ENCODE peak calls at places on chromosomes 5 and 9, in six cellular contexts. Z is esophagus muscularis mucosa, S is heart left ventricle, J is A549, Y is tibial nerve, P is hepatocyte. F is an unnamed sample. For H3K9me3, the result is how much of the 10 kb centered on the place peaks cover.

GRCh38 chr5:145681686-145682085 is 153.5 kb downstream of the PRELID2 start:
- DNase-seq in Y (peak), P (peak), Z (no peak), S (peak), J (peak), F (no peak)

GRCh38 chr5:135269828-135270545 is 129.0 kb downstream of the MACROH2A1 start:
- DNase-seq in Y (no peak), Z (no peak), S (no peak), P (peak), J (no peak), F (no peak)

GRCh38 chr5:139668064-139668880 is 20.1 kb downstream of the CXXC5 start:
- DNase-seq in Y (no peak), J (no peak), S (peak), P (peak), Z (no peak), F (no peak)

GRCh38 chr5:149205625-149206523 is 64.6 kb downstream of the ABLIM3 start:
- DNase-seq in P (no peak), J (no peak), Z (no peak), S (peak), Y (peak), F (no peak)

GRCh38 chr5:51860532-51861018 is 477.3 kb downstream of the ISL1 start:
- DNase-seq in S (no peak), J (no peak), Z (no peak), Y (no peak), P (peak), F (no peak)

GRCh38 chr9:99948482-99948881 is 42.0 kb downstream of the STX17 start:
- DNase-seq in P (no peak), Y (no peak), J (no peak), S (no peak), Z (no peak), F (no peak)

GRCh38 chr9:33042528-33042927 is 17.5 kb downstream of the DNAJA1 start:
- DNase-seq in Y (no peak), J (no peak), S (no peak), P (no peak), Z (no peak), F (no peak)

GRCh38 chr9:137168575-137168906 is 1.3 kb downstream of the LRRC26 start:
- DNase-seq in Y (no peak), J (no peak), Z (no peak), P (no peak), S (no peak), F (no peak)

GRCh38 chr5:83401122-83401620 is 70.4 kb upstream of the VCAN start:
- DNase-seq in S (no peak), Z (no peak), Y (no peak), J (no peak), P (no peak), F (no peak)

GRCh38 chr5:155260798-155261197 is 247.2 kb downstream of the KIF4B start:
- DNase-seq in P (peak), J (no peak), Y (no peak), Z (no peak), S (no peak), F (no peak)

GRCh38 chr5:133257977-133258376 is 206.2 kb downstream of the HSPA4 start:
- DNase-seq in S (no peak), Z (no peak), Y (no peak), P (no peak), J (no peak), F (no peak)

GRCh38 chr9:87662808-87663528 is 63.0 kb upstream of the CTSL start:
- DNase-seq in J (peak), P (peak), S (peak), Z (no peak), Y (peak), F (no peak)

GRCh38 chr5:45385321-45386058 is 310.7 kb downstream of the HCN1 start:
- DNase-seq in P (no peak), Y (no peak), J (no peak), S (peak), Z (no peak), F (no peak)

GRCh38 chr5:139746691-139747582 is 48.7 kb upstream of the PSD2 start:
- DNase-seq in Z (no peak), Y (no peak), P (peak), S (no peak), J (no peak), F (peak)

GRCh38 chr9:125841444-125841843 is 94.3 kb downstream of the PBX3 start:
- DNase-seq in Y (no peak), Z (no peak), P (no peak), J (no peak), S (no peak), F (no peak)

GRCh38 chr5:14118551-14119320 is 24.4 kb upstream of the TRIO start:
- DNase-seq in P (no peak), S (peak), Y (no peak), Z (no peak), J (no peak), F (no peak)

GRCh38 chr5:129511291-129511690 is 51.2 kb downstream of the ADAMTS19 start:
- DNase-seq in S (no peak), Z (no peak), Y (no peak), J (no peak), P (no peak), F (no peak)

GRCh38 chr5:139462582-139463276 is at the start of gene ECSCR:
- DNase-seq in Z (no peak), Y (no peak), J (no peak), S (peak), P (no peak), F (no peak)

GRCh38 chr9:113488071-113488470 is 24.5 kb downstream of the RGS3 start:
- DNase-seq in J (no peak), P (no peak), Y (no peak), Z (no peak), S (no peak), F (no peak)

GRCh38 chr5:179766021-179766725 is 27.6 kb upstream of the LTC4S start:
- DNase-seq in Z (no peak), J (no peak), S (no peak), P (no peak), Y (no peak), F (no peak)

GRCh38 chr9:31699836-31700235 is 684.6 kb upstream of the ACO1 start:
- DNase-seq in P (no peak), S (no peak), J (no peak), Z (no peak), Y (no peak), F (no peak)

GRCh38 chr9:134487066-134487710 is 154.4 kb upstream of the COL5A1 start:
- DNase-seq in P (no peak), Z (no peak), Y (no peak), J (no peak), S (no peak), F (peak)

GRCh38 chr5:158635565-158635964 is 464.2 kb downstream of the EBF1 start:
- DNase-seq in P (no peak), Z (no peak), S (no peak), J (no peak), Y (no peak), F (no peak)

GRCh38 chr5:112976432-112977309 is at the start of gene DCP2:
- DNase-seq in S (peak), Y (peak), J (peak), P (peak), Z (peak), F (peak)

GRCh38 chr9:129946596-129946995 is 96.4 kb downstream of the FNBP1 start:
- DNase-seq in Z (no peak), J (no peak), S (no peak), Y (no peak), P (no peak), F (no peak)

GRCh38 chr5:80246995-80247729 is 8.7 kb downstream of the SERINC5 start:
- DNase-seq in Y (peak), Z (no peak), P (peak), J (peak), S (peak), F (no peak)

GRCh38 chr9:120919639-120920494 is 6.7 kb downstream of the TRAF1 start:
- DNase-seq in Y (peak), J (no peak), P (no peak), S (no peak), Z (no peak), F (no peak)

GRCh38 chr9:40914772-40915659 is 213.5 kb downstream of the FOXD4L6 start:
- DNase-seq in Y (no peak), S (no peak), P (no peak), Z (peak), J (no peak), F (no peak)

GRCh38 chr9:40909821-40910220 is 218.7 kb downstream of the FOXD4L6 start:
- DNase-seq in P (no peak), J (no peak), S (no peak), Z (no peak), Y (no peak), F (no peak)

GRCh38 chr9:40911647-40912046 is 216.8 kb downstream of the FOXD4L6 start:
- DNase-seq in P (no peak), J (no peak), Z (peak), Y (no peak), S (no peak), F (no peak)

GRCh38 chr9:40913928-40914673 is 214.4 kb downstream of the FOXD4L6 start:
- DNase-seq in S (no peak), P (no peak), Y (no peak), Z (peak), J (no peak), F (no peak)

DNA sequence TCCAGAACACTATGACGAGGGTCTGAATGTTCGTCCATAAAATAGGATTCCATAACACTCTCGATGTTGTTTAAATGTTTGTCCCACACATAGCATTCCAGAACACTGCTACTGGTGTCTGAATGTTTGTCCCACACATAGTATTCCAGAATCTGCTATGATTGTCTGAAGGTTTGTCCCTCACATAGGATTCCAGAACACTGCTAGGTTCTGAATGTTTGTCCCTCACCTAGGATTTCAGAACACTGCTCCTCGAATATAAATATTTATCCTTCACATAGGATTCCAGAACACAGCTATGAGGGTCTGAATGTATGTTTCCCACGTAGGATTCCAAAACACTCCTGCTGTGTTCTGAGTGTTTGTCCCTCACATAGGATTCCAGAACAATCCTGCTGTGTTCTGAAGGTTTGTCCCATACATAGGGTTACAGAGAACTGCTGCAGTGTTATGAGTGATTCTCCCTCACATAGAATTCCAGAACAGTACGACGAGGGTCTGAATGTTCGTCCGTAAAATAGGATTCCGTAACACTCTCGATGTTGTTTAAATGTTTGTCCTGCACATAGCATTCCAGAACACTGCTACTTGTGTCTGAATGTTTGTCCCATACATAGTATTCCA is 215.3 kb downstream of the FOXD4L6 start:
- DNase-seq in Y (no peak), Z (peak), J (no peak), P (no peak), S (no peak), F (no peak)
- H3K9me3 ChIP-seq in Y (half or more), Z (half or more), J (half or more), P (half or more), S (half or more), F (half or more)

GRCh38 chr5:141356950-141357349 is 2.1 kb downstream of the PCDHGA4 start:
- DNase-seq in P (no peak), Y (no peak), J (no peak), S (no peak), Z (no peak), F (no peak)

GRCh38 chr5:141351591-141351990 is 1.7 kb downstream of the PCDHGB1 start:
- DNase-seq in S (no peak), J (no peak), Y (no peak), Z (no peak), P (no peak), F (no peak)

GRCh38 chr5:141354900-141355469 is at the start of gene PCDHGA4:
- DNase-seq in J (no peak), Z (no peak), P (no peak), Y (no peak), S (no peak), F (no peak)

GRCh38 chr5:141356133-141356532 is 1.3 kb downstream of the PCDHGA4 start:
- DNase-seq in P (no peak), J (no peak), Z (no peak), Y (no peak), S (no peak), F (no peak)

DNA sequence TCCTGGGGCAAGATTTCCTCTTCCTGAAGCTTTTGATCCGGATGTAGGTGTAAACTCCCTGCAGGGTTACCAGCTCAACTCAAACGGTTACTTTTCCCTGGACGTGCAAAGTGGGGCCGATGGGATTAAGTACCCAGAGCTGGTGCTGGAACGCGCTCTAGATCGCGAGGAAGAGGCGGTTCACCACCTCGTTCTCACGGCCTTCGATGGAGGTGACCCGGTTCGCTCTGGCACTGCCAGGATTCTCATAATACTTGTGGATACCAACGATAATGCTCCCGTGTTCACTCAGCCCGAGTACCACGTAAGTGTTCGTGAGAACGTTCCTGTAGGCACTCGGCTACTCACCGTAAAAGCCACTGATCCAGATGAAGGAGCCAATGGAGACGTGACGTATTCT is 820 bp downstream of the PCDHGA4 start:
- DNase-seq in Z (no peak), J (no peak), Y (no peak), P (no peak), S (no peak), F (no peak)
- H3K9me3 ChIP-seq in Z (half or more), J (half or more), Y (half or more), P (under half), S (under half), F (under half)

DNA sequence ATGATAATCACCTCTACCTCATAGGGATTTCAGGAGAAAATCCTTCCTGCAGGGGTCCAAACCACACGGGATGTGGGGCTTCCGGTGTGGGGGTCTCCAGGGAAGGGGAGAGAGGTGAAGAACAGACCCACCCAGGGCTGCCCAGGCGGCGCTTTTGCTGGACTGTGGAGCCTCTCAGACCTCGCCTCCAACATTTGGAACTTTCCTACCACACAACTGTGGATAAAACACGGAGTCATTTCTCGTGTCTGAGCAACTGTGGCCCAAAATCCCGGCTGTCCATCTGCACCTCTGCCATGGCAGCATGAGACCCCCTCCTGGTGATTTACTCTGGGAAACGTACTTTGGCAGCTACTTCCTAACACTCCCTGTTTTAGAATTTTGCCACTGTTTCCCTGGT is 307.8 kb upstream of the IRX4 start:
- DNase-seq in Y (no peak), Z (no peak), P (no peak), S (no peak), J (no peak), F (no peak)
- H3K9me3 ChIP-seq in Y (under half), Z (under half), P (under half), S (under half), J (under half), F (under half)

DNA sequence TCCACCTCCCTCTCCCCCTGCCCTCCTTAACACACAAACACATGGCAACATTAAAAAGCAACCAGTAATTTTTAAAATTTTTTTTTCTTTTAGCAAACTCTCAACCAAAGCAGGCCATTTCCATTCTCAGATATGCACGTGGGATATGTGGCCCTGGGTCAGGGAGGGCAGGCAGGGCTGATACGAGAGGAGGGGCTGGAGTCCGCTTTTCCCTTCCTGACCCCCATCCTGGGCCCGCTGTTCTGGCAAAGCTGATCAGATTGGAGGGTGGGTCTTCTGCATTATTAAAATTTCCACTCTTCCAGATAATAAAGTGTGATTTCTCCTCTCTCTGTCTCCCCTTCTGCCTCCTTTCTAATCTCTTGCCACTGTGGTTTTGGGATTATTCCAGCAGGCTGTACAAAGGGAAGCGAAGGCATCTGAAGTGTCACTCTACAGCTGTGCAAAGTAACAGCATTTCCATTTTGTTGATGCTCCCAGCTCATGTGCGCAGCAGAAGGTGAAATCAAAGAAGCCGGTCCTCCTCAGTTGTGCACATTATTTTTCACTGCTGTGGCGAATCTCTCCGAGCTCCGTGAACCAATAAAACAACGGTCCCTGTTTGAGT is 12.0 kb downstream of the IRX1 start:
- DNase-seq in Y (no peak), Z (no peak), J (no peak), P (no peak), S (no peak), F (no peak)
- H3K9me3 ChIP-seq in Y (under half), Z (under half), J (under half), P (under half), S (under half), F (under half)

GRCh38 chr5:68658810-68659372 is 434.9 kb upstream of the SLC30A5 start:
- DNase-seq in J (no peak), Z (no peak), P (no peak), Y (no peak), S (no peak), F (no peak)
- H3K9me3 ChIP-seq in J (under half), Z (under half), P (under half), Y (under half), S (under half), F (under half)

DNA sequence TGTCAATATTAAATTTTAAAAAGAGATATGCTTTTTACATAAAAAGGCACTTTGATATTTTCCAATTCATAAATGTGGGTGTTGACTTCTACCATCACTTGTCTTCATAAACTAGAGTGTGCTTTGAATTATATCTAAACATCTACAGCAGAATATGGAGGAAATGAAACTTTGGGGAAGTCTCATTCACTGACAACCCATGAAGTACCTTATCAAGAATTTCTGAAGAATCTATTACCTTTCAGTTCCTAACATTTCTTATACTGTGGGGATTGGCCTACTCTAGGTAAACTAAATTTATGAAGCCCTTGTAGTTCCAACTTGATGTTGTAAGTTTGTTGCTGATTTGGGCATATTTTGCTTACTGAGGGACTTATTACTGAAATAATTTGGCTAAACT is 81.9 kb downstream of the EMB start:
- DNase-seq in S (no peak), Z (no peak), P (no peak), J (no peak), Y (no peak), F (no peak)
- H3K9me3 ChIP-seq in S (under half), Z (under half), P (under half), J (under half), Y (under half), F (under half)

F was measured in T-helper 17 cell.